ENCODE peak calls at places on chromosomes 1 and 21, in six cellular contexts. X is SK-N-SH, C is OCI-LY7, S is PC-3, U is hepatocyte, P is PC-9. Y is an unnamed sample.
A peak's percentile ranks its signal among the peaks of the same experiment; 100 is the strongest.

GRCh38 chr1:184447651-184448185 is 60.9 kb downstream of the C1orf21 start:
- DNase-seq in X (no peak), C (no peak), S (no peak), U (no peak), P (no peak), Y (no peak)

GRCh38 chr1:56686171-56686570 is 41.1 kb downstream of the PRKAA2 start:
- DNase-seq in X (no peak), C (no peak), S (peak; percentile 39), U (no peak), P (peak; percentile 5), Y (no peak)

GRCh38 chr1:209513226-209513625 is 70.3 kb upstream of the CAMK1G start:
- DNase-seq in X (peak; percentile 49), C (peak; percentile 21), S (peak; percentile 85), U (peak; percentile 46), P (peak; percentile 17), Y (peak; percentile 75)

GRCh38 chr1:214018605-214019268 is 31.0 kb downstream of the PROX1 start:
- DNase-seq in X (no peak), C (peak; percentile 1), S (no peak), U (no peak), P (no peak), Y (no peak)

GRCh38 chr1:157097692-157098091 is 1.9 kb downstream of the ETV3L start:
- DNase-seq in X (no peak), C (no peak), S (no peak), U (no peak), P (no peak), Y (no peak)

GRCh38 chr1:30749691-30750583 is 7.6 kb downstream of the LAPTM5 start:
- DNase-seq in X (no peak), C (peak; percentile 92), S (no peak), U (no peak), P (no peak), Y (peak; percentile 95)

GRCh38 chr21:44523567-44524181 is 16.3 kb downstream of the KRTAP10-1 start:
- DNase-seq in X (no peak), C (no peak), S (peak; percentile 41), U (no peak), P (no peak), Y (no peak)

GRCh38 chr21:29526545-29526944 is 227.8 kb downstream of the BACH1 start:
- DNase-seq in X (no peak), C (peak; percentile 12), S (no peak), U (no peak), P (no peak), Y (no peak)

GRCh38 chr1:231973840-231974239 is 347.2 kb downstream of the DISC1 start:
- DNase-seq in X (no peak), C (no peak), S (no peak), U (no peak), P (no peak), Y (no peak)

GRCh38 chr1:52139817-52140540 is 1.9 kb upstream of the ZFYVE9 start:
- DNase-seq in X (no peak), C (peak; percentile 19), S (peak; percentile 68), U (peak; percentile 23), P (no peak), Y (no peak)

GRCh38 chr1:243505986-243506689 is 250.3 kb downstream of the SDCCAG8 start:
- DNase-seq in X (no peak), C (no peak), S (no peak), U (no peak), P (no peak), Y (no peak)

GRCh38 chr1:172895050-172895460 is 155.7 kb downstream of the TNFSF18 start:
- DNase-seq in X (no peak), C (peak; percentile 65), S (peak; percentile 54), U (no peak), P (no peak), Y (no peak)

GRCh38 chr1:9294440-9294773 is 1.7 kb downstream of the SPSB1 start:
- DNase-seq in X (no peak), C (peak; percentile 38), S (peak; percentile 91), U (peak; percentile 48), P (no peak), Y (no peak)

GRCh38 chr1:2311184-2312032 is 79.9 kb downstream of the MORN1 start:
- DNase-seq in X (no peak), C (peak; percentile 68), S (peak; percentile 64), U (peak; percentile 88), P (peak; percentile 32), Y (peak; percentile 74)

GRCh38 chr1:7013833-7014639 is 228.8 kb downstream of the CAMTA1 start:
- DNase-seq in X (no peak), C (no peak), S (no peak), U (no peak), P (no peak), Y (no peak)

GRCh38 chr1:223772771-223773160 is 60.4 kb downstream of the CAPN2 start:
- DNase-seq in X (no peak), C (no peak), S (no peak), U (no peak), P (no peak), Y (no peak)

GRCh38 chr1:100183370-100183769 is 5.3 kb upstream of the LRRC39 start:
- DNase-seq in X (no peak), C (no peak), S (no peak), U (no peak), P (no peak), Y (no peak)

GRCh38 chr1:10967105-10967504 is 45.3 kb upstream of the TARDBP start:
- DNase-seq in X (no peak), C (no peak), S (no peak), U (no peak), P (no peak), Y (no peak)

GRCh38 chr1:184664042-184664659 is 90.5 kb downstream of the EDEM3 start:
- DNase-seq in X (peak; percentile 83), C (no peak), S (peak; percentile 69), U (peak; percentile 86), P (peak; percentile 49), Y (peak; percentile 45)

GRCh38 chr1:67308136-67308535 is 463 bp downstream of the IL12RB2 start:
- DNase-seq in X (no peak), C (no peak), S (no peak), U (no peak), P (no peak), Y (peak; percentile 14)

GRCh38 chr21:31346256-31346821 is 2.3 kb upstream of the TIAM1 start:
- DNase-seq in X (no peak), C (no peak), S (no peak), U (no peak), P (no peak), Y (no peak)

GRCh38 chr1:20640183-20640597 is 6.9 kb downstream of the PINK1 start:
- DNase-seq in X (peak; percentile 79), C (peak; percentile 75), S (peak; percentile 74), U (peak; percentile 76), P (peak; percentile 46), Y (peak; percentile 90)

GRCh38 chr21:39317134-39318090 is 4.0 kb upstream of the BRWD1 start:
- DNase-seq in X (peak; percentile 21), C (peak; percentile 49), S (peak; percentile 15), U (peak; percentile 35), P (peak; percentile 12), Y (peak; percentile 90)

GRCh38 chr1:76266762-76267161 is 192.2 kb downstream of the ST6GALNAC3 start:
- DNase-seq in X (no peak), C (no peak), S (no peak), U (no peak), P (no peak), Y (no peak)

GRCh38 chr1:25804964-25805862 is 5.2 kb downstream of the SELENON start:
- DNase-seq in X (no peak), C (no peak), S (no peak), U (no peak), P (no peak), Y (no peak)

GRCh38 chr1:9990944-9991343 is 6.1 kb upstream of the RBP7 start:
- DNase-seq in X (no peak), C (no peak), S (no peak), U (no peak), P (no peak), Y (no peak)

GRCh38 chr21:34020934-34021553 is 52.3 kb upstream of the MRPS6 start:
- DNase-seq in X (no peak), C (no peak), S (no peak), U (no peak), P (no peak), Y (no peak)

GRCh38 chr1:152539901-152540300 is 25.6 kb downstream of the CRCT1 start:
- DNase-seq in X (no peak), C (no peak), S (no peak), U (no peak), P (no peak), Y (no peak)
- H3K9me2 ChIP-seq in X (no peaks in the 10 kb centered on the region), C (no peaks in the 10 kb centered on the region), S (no peaks in the 10 kb centered on the region), U (no peaks in the 10 kb centered on the region), P (no peaks in the 10 kb centered on the region), Y (no peaks in the 10 kb centered on the region)

DNA sequence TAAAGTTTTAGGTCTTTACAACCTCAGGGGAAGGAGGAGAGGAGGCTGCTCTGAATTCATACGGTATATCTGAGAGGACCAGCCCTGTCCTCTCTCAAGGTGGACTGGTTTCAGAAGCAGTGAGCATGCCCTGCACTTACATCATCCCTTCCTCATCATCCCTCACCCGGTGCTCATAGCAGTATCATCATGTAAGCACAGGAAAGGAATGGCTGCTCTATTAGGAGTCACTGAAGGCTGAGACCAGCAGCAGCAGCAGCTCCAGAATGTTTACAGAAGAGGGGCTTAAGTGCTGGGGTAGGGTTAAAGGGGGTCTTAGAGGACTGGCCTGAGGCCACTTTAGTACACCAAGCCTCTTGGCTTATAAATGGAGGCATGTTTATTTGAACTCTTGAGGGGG is 185.9 kb downstream of the AK5 start:
- DNase-seq in X (no peak), C (no peak), S (no peak), U (no peak), P (no peak), Y (no peak)
- H3K27ac ChIP-seq in X (no peak overlapping the region), C (no peak overlapping the region), S (no peak overlapping the region), U (peak overlapping the region; percentile 10), P (no peak overlapping the region), Y (no peak overlapping the region)

GRCh38 chr1:181607524-181607923 is 124.2 kb downstream of the CACNA1E start:
- DNase-seq in X (no peak), C (no peak), S (no peak), U (no peak), P (no peak), Y (no peak)
- H3K9me2 ChIP-seq in X (no peaks in the 10 kb centered on the region), C (no peaks in the 10 kb centered on the region), S (no peaks in the 10 kb centered on the region), U (no peaks in the 10 kb centered on the region), P (no peaks in the 10 kb centered on the region), Y (no peaks in the 10 kb centered on the region)

GRCh38 chr1:212558665-212559480 is 49.7 kb upstream of the ATF3 start:
- DNase-seq in X (peak; percentile 97), C (peak; percentile 95), S (peak; percentile 99), U (peak; percentile 99), P (peak; percentile 86), Y (peak; percentile 97)

GRCh38 chr1:212560933-212561460 is 47.6 kb upstream of the ATF3 start:
- DNase-seq in X (no peak), C (no peak), S (no peak), U (no peak), P (no peak), Y (no peak)

GRCh38 chr1:212562771-212563170 is 45.8 kb upstream of the ATF3 start:
- DNase-seq in X (no peak), C (no peak), S (no peak), U (no peak), P (no peak), Y (no peak)

GRCh38 chr1:212559929-212560328 is 48.6 kb upstream of the ATF3 start:
- DNase-seq in X (no peak), C (no peak), S (no peak), U (no peak), P (no peak), Y (no peak)

DNA sequence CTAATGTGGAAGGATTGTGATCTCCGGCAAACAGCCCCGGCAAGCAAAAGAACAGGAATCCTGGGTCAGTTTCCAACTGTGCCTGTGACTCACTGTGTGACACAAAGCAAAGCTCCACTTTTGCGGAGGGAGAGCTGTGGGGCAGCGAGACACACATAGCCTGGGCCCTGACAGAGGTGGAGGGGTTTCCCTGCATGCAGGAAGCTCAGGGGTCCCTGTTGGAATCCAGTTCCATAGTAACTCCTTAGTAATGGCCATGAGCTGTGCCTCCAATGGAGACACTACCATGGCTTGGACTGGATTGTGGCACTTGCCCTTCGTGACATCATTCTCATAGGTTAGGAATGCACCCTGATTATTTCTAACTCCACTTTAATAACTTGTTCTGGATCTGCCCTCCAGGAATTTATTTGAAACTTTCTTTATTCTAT is 47.0 kb upstream of the ATF3 start:
- DNase-seq in X (no peak), C (no peak), S (peak; percentile 96), U (no peak), P (peak; percentile 67), Y (no peak)
- H3K27ac ChIP-seq in X (peak overlapping the region; percentile 71), C (no peak overlapping the region), S (peak overlapping the region; percentile 63), U (peak overlapping the region; percentile 36), P (peak overlapping the region; percentile 69), Y (no peak overlapping the region)

Y was measured in Karpas-422.